ENCODE peak calls at places on chromosomes 1 and 21, in six cellular contexts. W is brain microvascular endothelial cell; Q is neural progenitor cell; V is neuronal stem cell; G is mucosa of descending colon; F is CD8-positive, alpha-beta T cell. C is an unnamed sample.

GRCh38 chr1:43256675-43257570 is 12.9 kb upstream of the TMEM125 start:
- DNase-seq in V (no peak), G (peak; percentile 76), Q (no peak), F (no peak), W (no peak), C (no peak)

GRCh38 chr1:98849969-98850636 is 154.6 kb downstream of the PLPPR5 start:
- DNase-seq in F (no peak), W (no peak), G (no peak), Q (no peak), V (no peak), C (peak; percentile 23)

GRCh38 chr1:192887426-192887825 is 78.6 kb downstream of the RGS2 start:
- DNase-seq in F (no peak), Q (peak; percentile 16), G (no peak), W (no peak), V (no peak), C (no peak)

GRCh38 chr1:204450461-204451257 is 39.0 kb upstream of the PPP1R15B start:
- DNase-seq in V (no peak), F (no peak), Q (peak; percentile 24), G (peak; percentile 92), W (no peak), C (no peak)

GRCh38 chr1:47209725-47210330 is 20.0 kb upstream of the PDZK1IP1 start:
- DNase-seq in V (no peak), W (no peak), G (no peak), F (no peak), Q (no peak), C (no peak)

GRCh38 chr1:40818264-40818961 is 34.8 kb downstream of the KCNQ4 start:
- DNase-seq in V (peak; percentile 77), F (peak; percentile 76), Q (peak; percentile 92), W (no peak), G (peak; percentile 89), C (peak; percentile 87)

GRCh38 chr1:112575154-112575804 is 43.7 kb downstream of the ST7L start:
- DNase-seq in G (no peak), W (peak; percentile 96), V (no peak), Q (no peak), F (no peak), C (no peak)

GRCh38 chr1:58062635-58063034 is 483.9 kb downstream of the OMA1 start:
- DNase-seq in F (no peak), Q (no peak), G (no peak), V (no peak), W (no peak), C (no peak)

GRCh38 chr1:78490861-78491310 is at the start of gene PTGFR:
- DNase-seq in W (peak; percentile 5), F (no peak), Q (peak; percentile 69), G (no peak), V (peak; percentile 38), C (no peak)

GRCh38 chr1:204728456-204728855 is 42.9 kb upstream of the LRRN2 start:
- DNase-seq in Q (no peak), G (no peak), F (no peak), V (no peak), W (no peak), C (no peak)

GRCh38 chr1:219347843-219348475 is 174.3 kb downstream of the LYPLAL1 start:
- DNase-seq in W (no peak), V (no peak), F (no peak), Q (no peak), G (no peak), C (no peak)

GRCh38 chr21:36709030-36709867 is 10.3 kb downstream of the SIM2 start:
- DNase-seq in V (no peak), Q (peak; percentile 49), G (no peak), F (no peak), W (no peak), C (no peak)

GRCh38 chr1:176559474-176560390 is 96.8 kb downstream of the PAPPA2 start:
- DNase-seq in F (no peak), W (peak; percentile 9), G (no peak), V (peak; percentile 80), Q (peak; percentile 89), C (no peak)

GRCh38 chr1:11802616-11802972 is 3.2 kb downstream of the MTHFR start:
- DNase-seq in Q (peak; percentile 9), F (no peak), V (no peak), G (no peak), W (no peak), C (no peak)

GRCh38 chr1:197677752-197678295 is 97.5 kb downstream of the DENND1B start:
- DNase-seq in G (no peak), F (no peak), W (no peak), V (no peak), Q (peak; percentile 11), C (no peak)

GRCh38 chr1:159152031-159152430 is 19.4 kb upstream of the CADM3 start:
- DNase-seq in G (no peak), Q (no peak), W (no peak), F (no peak), V (no peak), C (no peak)

DNA sequence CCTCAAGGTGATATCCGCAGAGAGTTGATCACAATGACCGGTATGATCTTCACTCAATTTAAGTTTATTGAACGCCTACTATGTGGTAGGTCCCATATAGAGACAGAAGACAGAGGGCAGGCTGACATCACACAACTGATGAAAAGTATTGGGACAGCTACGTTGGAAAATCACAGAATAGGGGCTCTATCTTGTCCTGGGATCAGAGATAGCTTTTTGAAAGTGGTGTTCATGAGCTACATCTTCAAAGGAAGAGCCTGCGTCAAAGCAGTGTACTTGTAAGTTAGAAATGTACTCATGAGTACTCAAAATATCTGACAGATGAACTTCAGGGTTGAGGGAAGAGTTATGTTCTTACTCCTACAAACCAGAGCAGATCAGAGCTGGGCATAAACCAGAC is 54.4 kb downstream of the GADD45A start:
- DNase-seq in W (no peak), F (no peak), V (no peak), G (no peak), Q (no peak), C (no peak)
- H3K4me3 ChIP-seq in W (no peak overlapping the region), F (no peak overlapping the region), V (no peak overlapping the region), G (no peak overlapping the region), Q (no peak overlapping the region), C (no peak overlapping the region)

GRCh38 chr1:21149862-21150432 is 26.8 kb downstream of the EIF4G3 start:
- DNase-seq in W (peak; percentile 95), G (no peak), V (no peak), Q (peak; percentile 22), F (no peak), C (no peak)
- H3K4me3 ChIP-seq in W (no peak overlapping the region), G (no peak overlapping the region), V (no peak overlapping the region), Q (no peak overlapping the region), F (no peak overlapping the region), C (no peak overlapping the region)

DNA sequence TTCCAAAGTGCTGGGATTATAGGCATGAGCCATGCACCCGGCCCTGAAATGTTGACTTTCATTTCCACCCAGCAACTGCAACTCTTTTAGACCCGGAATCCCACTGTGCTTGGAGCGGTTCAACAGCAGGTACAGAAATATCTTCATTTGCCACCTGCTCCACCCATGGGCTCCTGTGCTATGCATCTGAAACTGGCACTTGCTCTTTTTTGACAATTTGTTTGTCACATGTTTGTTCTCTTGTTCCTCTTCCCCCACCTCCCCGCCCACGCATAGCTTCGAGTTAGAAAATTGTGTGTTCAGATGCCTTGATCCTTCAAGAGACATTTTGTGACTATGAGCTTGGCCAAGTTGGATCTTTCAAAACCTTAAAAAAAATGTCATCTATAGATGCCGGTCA is 2.4 kb upstream of the IFNLR1 start:
- DNase-seq in W (no peak), V (no peak), Q (no peak), G (no peak), F (no peak), C (peak; percentile 2)
- H3K4me3 ChIP-seq in W (no peak overlapping the region), V (no peak overlapping the region), Q (no peak overlapping the region), G (no peak overlapping the region), F (no peak overlapping the region), C (no peak overlapping the region)

DNA sequence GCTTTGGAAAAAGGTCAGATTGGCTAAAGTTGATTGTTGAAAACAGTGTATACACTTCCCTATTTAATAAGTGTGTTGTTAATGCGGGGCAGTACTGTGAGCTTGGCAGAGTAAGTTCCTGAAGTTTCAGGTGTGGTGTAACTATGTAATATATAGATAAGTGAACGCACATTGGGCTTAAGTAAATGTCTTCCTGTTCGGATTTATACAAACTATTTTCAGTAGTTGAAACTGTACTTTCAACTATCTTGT is 854 bp downstream of the ZBTB37 start:
- DNase-seq in F (no peak), Q (no peak), G (no peak), W (no peak), V (no peak), C (no peak)
- H3K4me3 ChIP-seq in F (peak overlapping the region; percentile 74), Q (peak overlapping the region; percentile 83), G (peak overlapping the region; percentile 56), W (peak overlapping the region; percentile 95), V (peak overlapping the region; percentile 97), C (peak overlapping the region; percentile 88)

GRCh38 chr1:71461416-71461815 is 380.6 kb upstream of the ZRANB2 start:
- DNase-seq in G (no peak), W (no peak), F (no peak), V (no peak), Q (no peak), C (no peak)
- H3K4me3 ChIP-seq in G (no peak overlapping the region), W (no peak overlapping the region), F (no peak overlapping the region), V (no peak overlapping the region), Q (no peak overlapping the region), C (no peak overlapping the region)

GRCh38 chr1:23745515-23745914 is 2.2 kb downstream of the ELOA start:
- DNase-seq in G (no peak), F (no peak), W (no peak), Q (peak; percentile 15), V (no peak), C (peak; percentile 11)
- H3K4me3 ChIP-seq in G (no peak overlapping the region), F (no peak overlapping the region), W (no peak overlapping the region), Q (peak overlapping the region; percentile 96), V (no peak overlapping the region), C (no peak overlapping the region)

GRCh38 chr1:225887030-225887314 is 2.0 kb downstream of the LEFTY1 start:
- DNase-seq in G (no peak), F (no peak), Q (no peak), W (no peak), V (no peak), C (no peak)
- H3K4me3 ChIP-seq in G (no peak overlapping the region), F (no peak overlapping the region), Q (no peak overlapping the region), W (no peak overlapping the region), V (no peak overlapping the region), C (no peak overlapping the region)

GRCh38 chr1:81799939-81800740 is 594 bp upstream of the ADGRL2 start:
- DNase-seq in G (peak; percentile 33), V (peak; percentile 90), Q (peak; percentile 94), F (no peak), W (peak; percentile 64), C (no peak)
- H3K4me3 ChIP-seq in G (no peak overlapping the region), V (peak overlapping the region; percentile 92), Q (peak overlapping the region; percentile 98), F (no peak overlapping the region), W (peak overlapping the region; percentile 77), C (no peak overlapping the region)

GRCh38 chr1:26531651-26532131 is 2.1 kb downstream of the RPS6KA1 start:
- DNase-seq in V (no peak), F (no peak), Q (no peak), W (no peak), G (peak; percentile 72), C (no peak)
- H3K4me3 ChIP-seq in V (no peak overlapping the region), F (no peak overlapping the region), Q (peak overlapping the region; percentile 91), W (no peak overlapping the region), G (no peak overlapping the region), C (no peak overlapping the region)

C was measured in CD8-positive, alpha-beta memory T cell.